ENCODE peak calls at places on chromosome 16, in nine cellular contexts. V, R, D, G, J, N, A, C and Z are unnamed samples.

GRCh38 chr16:882256-882655 is 81.7 kb upstream of the GNG13 start:
- DNase-seq in N (no peak), C (no peak), A (no peak), D (no peak), J (no peak), G (no peak), R (no peak), V (no peak), Z (no peak)

GRCh38 chr16:3246002-3246401 is 10.4 kb downstream of the MEFV start:
- DNase-seq in N (no peak), A (no peak), J (no peak), D (no peak), C (no peak), V (no peak), G (no peak), R (no peak), Z (no peak)

GRCh38 chr16:81582655-81583441 is 138.2 kb downstream of the CMIP start:
- DNase-seq in C (no peak), A (no peak), R (no peak), J (no peak), N (no peak), G (no peak), D (no peak), V (no peak), Z (no peak)

GRCh38 chr16:85861095-85861825 is 37.7 kb upstream of the IRF8 start:
- DNase-seq in N (no peak), A (no peak), R (no peak), D (no peak), G (no peak), J (no peak), C (no peak), V (no peak), Z (no peak)

GRCh38 chr16:1818873-1819525 is 7.6 kb downstream of the HAGH start:
- DNase-seq in R (no peak), N (no peak), C (no peak), D (no peak), J (no peak), G (no peak), V (no peak), A (no peak), Z (no peak)

GRCh38 chr16:88783391-88784073 is 1.5 kb downstream of the PIEZO1 start:
- DNase-seq in C (peak; percentile 18), D (no peak), N (no peak), G (no peak), J (no peak), V (no peak), R (peak; percentile 5), A (no peak), Z (no peak)

GRCh38 chr16:66511615-66512500 is 38.1 kb downstream of the TK2 start:
- DNase-seq in G (no peak), R (no peak), J (no peak), C (no peak), A (peak; percentile 46), D (no peak), N (no peak), V (peak; percentile 51), Z (no peak)

GRCh38 chr16:50276128-50276444 is 9.7 kb downstream of the ADCY7 start:
- DNase-seq in J (no peak), V (no peak), R (no peak), C (no peak), G (no peak), A (no peak), N (no peak), D (no peak), Z (no peak)

GRCh38 chr16:82045471-82046178 is 10.6 kb downstream of the HSD17B2 start:
- DNase-seq in N (no peak), J (no peak), R (peak; percentile 21), G (no peak), V (no peak), D (no peak), C (no peak), A (no peak), Z (no peak)

GRCh38 chr16:30185683-30186421 is 2.5 kb downstream of the CORO1A start:
- DNase-seq in V (no peak), C (peak; percentile 51), J (peak; percentile 51), G (no peak), D (peak; percentile 43), R (no peak), A (no peak), N (no peak), Z (peak; percentile 8)

GRCh38 chr16:29765167-29766032 is 12.7 kb upstream of the ZG16 start:
- DNase-seq in A (no peak), D (no peak), J (peak; percentile 81), N (no peak), R (no peak), G (no peak), V (no peak), C (no peak), Z (no peak)

GRCh38 chr16:67949645-67950044 is 5.7 kb upstream of the LCAT start:
- DNase-seq in G (no peak), N (no peak), V (no peak), D (no peak), A (no peak), C (no peak), R (no peak), J (no peak), Z (no peak)

GRCh38 chr16:20898938-20899502 is 1.1 kb downstream of the DCUN1D3 start:
- DNase-seq in N (no peak), R (no peak), J (no peak), C (no peak), A (no peak), V (peak; percentile 53), G (no peak), D (no peak), Z (no peak)

GRCh38 chr16:10312023-10312422 is 73.8 kb upstream of the ATF7IP2 start:
- DNase-seq in R (no peak), J (no peak), A (no peak), C (no peak), D (no peak), V (no peak), N (no peak), G (no peak), Z (no peak)

GRCh38 chr16:81445143-81445922 is 725 bp downstream of the CMIP start:
- DNase-seq in D (no peak), C (peak; percentile 44), G (no peak), N (no peak), V (no peak), R (peak; percentile 55), J (peak; percentile 73), A (no peak), Z (peak; percentile 78)

GRCh38 chr16:60642956-60643355 is 1393.3 kb downstream of the CDH8 start:
- DNase-seq in V (peak; percentile 10), G (no peak), R (no peak), A (no peak), D (no peak), C (no peak), N (no peak), J (no peak), Z (no peak)

GRCh38 chr16:20866161-20866772 is 33.9 kb downstream of the DCUN1D3 start:
- DNase-seq in J (peak; percentile 57), C (peak; percentile 34), R (no peak), V (peak; percentile 59), N (no peak), G (no peak), D (no peak), A (no peak), Z (peak; percentile 90)

GRCh38 chr16:53968896-53969295 is 264.9 kb downstream of the FTO start:
- DNase-seq in C (no peak), G (no peak), V (no peak), D (no peak), A (no peak), N (no peak), J (no peak), R (no peak), Z (no peak)

GRCh38 chr16:57503366-57503765 is 17.1 kb upstream of the DOK4 start:
- DNase-seq in A (no peak), D (no peak), V (no peak), J (no peak), C (no peak), N (no peak), G (no peak), R (peak; percentile 40), Z (no peak)

GRCh38 chr16:54097774-54098173 is 188.8 kb downstream of the IRX3 start:
- DNase-seq in G (no peak), R (no peak), J (no peak), A (no peak), C (no peak), N (no peak), D (no peak), V (no peak), Z (no peak)

GRCh38 chr16:89187337-89188063 is 12.8 kb downstream of the SLC22A31 start:
- DNase-seq in C (peak; percentile 10), R (peak; percentile 44), N (no peak), A (no peak), G (no peak), D (no peak), J (peak; percentile 44), V (no peak), Z (no peak)

GRCh38 chr16:69397821-69398521 is 12.2 kb upstream of the TERF2 start:
- DNase-seq in V (peak; percentile 75), R (peak; percentile 32), G (no peak), D (no peak), C (no peak), A (peak; percentile 53), N (no peak), J (no peak), Z (peak; percentile 60)

GRCh38 chr16:30651124-30652004 is 604 bp downstream of the PRR14 start:
- DNase-seq in V (peak; percentile 49), G (no peak), A (peak; percentile 66), N (peak; percentile 35), R (peak; percentile 61), C (peak; percentile 74), J (peak; percentile 80), D (peak; percentile 63), Z (peak; percentile 89)

GRCh38 chr16:87658564-87659225 is 56.4 kb downstream of the JPH3 start:
- DNase-seq in N (no peak), D (no peak), R (no peak), V (no peak), A (no peak), J (no peak), G (no peak), C (no peak), Z (no peak)